ENCODE peak calls at places on chromosome 16, in nine cellular contexts. One of them, this sample, is unnamed.

GRCh38 chr16:22948058-22948602 is 134.2 kb downstream of the HS3ST2 start:
- DNase-seq in prostate gland: no peak
- DNase-seq in GM10248: peak; percentile 13
- DNase-seq in heart left ventricle: no peak
- DNase-seq in heart right ventricle: no peak
- DNase-seq in esophagus squamous epithelium: no peak
- DNase-seq in PC-9: no peak
- DNase-seq in WTC11: peak; percentile 36
- DNase-seq in upper lobe of right lung: no peak
- DNase-seq in this sample: no peak

GRCh38 chr16:76268824-76269223 is 8.4 kb upstream of the CNTNAP4 start:
- DNase-seq in upper lobe of right lung: no peak
- DNase-seq in PC-9: no peak
- DNase-seq in GM10248: no peak
- DNase-seq in prostate gland: no peak
- DNase-seq in WTC11: no peak
- DNase-seq in heart left ventricle: no peak
- DNase-seq in heart right ventricle: no peak
- DNase-seq in esophagus squamous epithelium: no peak
- DNase-seq in this sample: no peak

GRCh38 chr16:3879887-3880564 is 487 bp downstream of the CREBBP start:
- DNase-seq in GM10248: peak; percentile 81
- DNase-seq in esophagus squamous epithelium: no peak
- DNase-seq in heart right ventricle: peak; percentile 75
- DNase-seq in prostate gland: peak; percentile 69
- DNase-seq in heart left ventricle: peak; percentile 86
- DNase-seq in upper lobe of right lung: peak; percentile 90
- DNase-seq in WTC11: peak; percentile 59
- DNase-seq in PC-9: peak; percentile 67
- DNase-seq in this sample: peak; percentile 75

GRCh38 chr16:48613061-48613957 is 3.3 kb upstream of the N4BP1 start:
- DNase-seq in esophagus squamous epithelium: no peak
- DNase-seq in prostate gland: no peak
- DNase-seq in GM10248: peak; percentile 55
- DNase-seq in upper lobe of right lung: no peak
- DNase-seq in WTC11: no peak
- DNase-seq in heart right ventricle: no peak
- DNase-seq in heart left ventricle: no peak
- DNase-seq in PC-9: no peak
- DNase-seq in this sample: no peak

GRCh38 chr16:318628-319027 is 33.9 kb downstream of the AXIN1 start:
- DNase-seq in GM10248: no peak
- DNase-seq in heart left ventricle: no peak
- DNase-seq in WTC11: peak; percentile 82
- DNase-seq in upper lobe of right lung: no peak
- DNase-seq in prostate gland: no peak
- DNase-seq in heart right ventricle: no peak
- DNase-seq in PC-9: peak; percentile 25
- DNase-seq in esophagus squamous epithelium: no peak
- DNase-seq in this sample: no peak

GRCh38 chr16:84131118-84131517 is 13.9 kb downstream of the HSDL1 start:
- DNase-seq in prostate gland: no peak
- DNase-seq in WTC11: no peak
- DNase-seq in PC-9: no peak
- DNase-seq in upper lobe of right lung: no peak
- DNase-seq in esophagus squamous epithelium: no peak
- DNase-seq in heart left ventricle: no peak
- DNase-seq in GM10248: no peak
- DNase-seq in heart right ventricle: no peak
- DNase-seq in this sample: no peak

GRCh38 chr16:84340305-84341040 is 27.9 kb upstream of the ATP2C2 start:
- DNase-seq in PC-9: peak; percentile 72
- DNase-seq in esophagus squamous epithelium: no peak
- DNase-seq in heart right ventricle: no peak
- DNase-seq in GM10248: no peak
- DNase-seq in upper lobe of right lung: peak; percentile 88
- DNase-seq in prostate gland: peak; percentile 89
- DNase-seq in heart left ventricle: no peak
- DNase-seq in WTC11: no peak
- DNase-seq in this sample: no peak

GRCh38 chr16:74749291-74750055 is 25.1 kb downstream of the FA2H start:
- DNase-seq in prostate gland: no peak
- DNase-seq in esophagus squamous epithelium: no peak
- DNase-seq in WTC11: no peak
- DNase-seq in heart right ventricle: no peak
- DNase-seq in upper lobe of right lung: no peak
- DNase-seq in PC-9: no peak
- DNase-seq in heart left ventricle: no peak
- DNase-seq in GM10248: no peak
- DNase-seq in this sample: no peak

GRCh38 chr16:15894571-15895358 is 6.4 kb upstream of the CEP20 start:
- DNase-seq in upper lobe of right lung: no peak
- DNase-seq in heart right ventricle: no peak
- DNase-seq in heart left ventricle: no peak
- DNase-seq in PC-9: no peak
- DNase-seq in esophagus squamous epithelium: no peak
- DNase-seq in prostate gland: no peak
- DNase-seq in GM10248: no peak
- DNase-seq in WTC11: no peak
- DNase-seq in this sample: no peak

GRCh38 chr16:84765606-84766580 is 53.9 kb upstream of the CRISPLD2 start:
- DNase-seq in GM10248: no peak
- DNase-seq in heart left ventricle: no peak
- DNase-seq in WTC11: no peak
- DNase-seq in PC-9: no peak
- DNase-seq in heart right ventricle: no peak
- DNase-seq in prostate gland: no peak
- DNase-seq in esophagus squamous epithelium: no peak
- DNase-seq in upper lobe of right lung: no peak
- DNase-seq in this sample: no peak

GRCh38 chr16:27245276-27246231 is 23.0 kb downstream of the NSMCE1 start:
- DNase-seq in heart right ventricle: no peak
- DNase-seq in heart left ventricle: no peak
- DNase-seq in PC-9: no peak
- DNase-seq in GM10248: no peak
- DNase-seq in upper lobe of right lung: peak; percentile 58
- DNase-seq in esophagus squamous epithelium: no peak
- DNase-seq in prostate gland: no peak
- DNase-seq in WTC11: no peak
- DNase-seq in this sample: no peak

GRCh38 chr16:25692307-25692706 is 548 bp downstream of the HS3ST4 start:
- DNase-seq in upper lobe of right lung: no peak
- DNase-seq in GM10248: peak; percentile 21
- DNase-seq in prostate gland: no peak
- DNase-seq in heart left ventricle: no peak
- DNase-seq in WTC11: peak; percentile 33
- DNase-seq in heart right ventricle: no peak
- DNase-seq in esophagus squamous epithelium: no peak
- DNase-seq in PC-9: no peak
- DNase-seq in this sample: peak; percentile 65

GRCh38 chr16:85437161-85438052 is 175.7 kb upstream of the GSE1 start:
- DNase-seq in prostate gland: peak; percentile 83
- DNase-seq in esophagus squamous epithelium: no peak
- DNase-seq in upper lobe of right lung: no peak
- DNase-seq in heart left ventricle: no peak
- DNase-seq in heart right ventricle: no peak
- DNase-seq in PC-9: no peak
- DNase-seq in GM10248: no peak
- DNase-seq in WTC11: no peak
- DNase-seq in this sample: peak; percentile 64

GRCh38 chr16:11233727-11234376 is 22.2 kb downstream of the SOCS1 start:
- DNase-seq in PC-9: no peak
- DNase-seq in heart left ventricle: no peak
- DNase-seq in prostate gland: no peak
- DNase-seq in GM10248: no peak
- DNase-seq in WTC11: peak; percentile 40
- DNase-seq in heart right ventricle: no peak
- DNase-seq in esophagus squamous epithelium: no peak
- DNase-seq in upper lobe of right lung: no peak
- DNase-seq in this sample: no peak

GRCh38 chr16:27264151-27264550 is 4.4 kb downstream of the NSMCE1 start:
- DNase-seq in upper lobe of right lung: no peak
- DNase-seq in GM10248: no peak
- DNase-seq in esophagus squamous epithelium: no peak
- DNase-seq in prostate gland: no peak
- DNase-seq in heart left ventricle: no peak
- DNase-seq in PC-9: peak; percentile 76
- DNase-seq in heart right ventricle: no peak
- DNase-seq in WTC11: no peak
- DNase-seq in this sample: no peak

GRCh38 chr16:81251871-81252270 is 13.4 kb downstream of the BCO1 start:
- DNase-seq in esophagus squamous epithelium: no peak
- DNase-seq in GM10248: no peak
- DNase-seq in WTC11: no peak
- DNase-seq in heart right ventricle: no peak
- DNase-seq in PC-9: no peak
- DNase-seq in upper lobe of right lung: no peak
- DNase-seq in heart left ventricle: no peak
- DNase-seq in prostate gland: no peak
- DNase-seq in this sample: no peak

GRCh38 chr16:71648921-71649320 is 22.9 kb downstream of the MARVELD3 start:
- DNase-seq in prostate gland: no peak
- DNase-seq in esophagus squamous epithelium: no peak
- DNase-seq in upper lobe of right lung: no peak
- DNase-seq in WTC11: no peak
- DNase-seq in GM10248: no peak
- DNase-seq in heart right ventricle: no peak
- DNase-seq in PC-9: no peak
- DNase-seq in heart left ventricle: no peak
- DNase-seq in this sample: no peak

GRCh38 chr16:78416400-78416799 is 316.9 kb downstream of the WWOX start:
- DNase-seq in heart left ventricle: no peak
- DNase-seq in GM10248: no peak
- DNase-seq in WTC11: no peak
- DNase-seq in esophagus squamous epithelium: no peak
- DNase-seq in PC-9: no peak
- DNase-seq in upper lobe of right lung: no peak
- DNase-seq in heart right ventricle: no peak
- DNase-seq in prostate gland: no peak
- DNase-seq in this sample: no peak

GRCh38 chr16:6019490-6019991 is 921.9 kb upstream of the EEF2KMT start:
- DNase-seq in heart left ventricle: no peak
- DNase-seq in prostate gland: no peak
- DNase-seq in upper lobe of right lung: no peak
- DNase-seq in PC-9: no peak
- DNase-seq in esophagus squamous epithelium: no peak
- DNase-seq in GM10248: no peak
- DNase-seq in WTC11: no peak
- DNase-seq in heart right ventricle: no peak
- DNase-seq in this sample: no peak

GRCh38 chr16:72805486-72805885 is 242.4 kb downstream of the ZFHX3 start:
- DNase-seq in heart left ventricle: no peak
- DNase-seq in heart right ventricle: no peak
- DNase-seq in upper lobe of right lung: no peak
- DNase-seq in prostate gland: no peak
- DNase-seq in PC-9: no peak
- DNase-seq in WTC11: no peak
- DNase-seq in esophagus squamous epithelium: no peak
- DNase-seq in GM10248: no peak
- DNase-seq in this sample: no peak

GRCh38 chr16:30609928-30610839 is at the start of gene ZNF689:
- DNase-seq in GM10248: peak; percentile 97
- DNase-seq in heart right ventricle: peak; percentile 96
- DNase-seq in heart left ventricle: peak; percentile 93
- DNase-seq in WTC11: peak; percentile 96
- DNase-seq in PC-9: peak; percentile 98
- DNase-seq in prostate gland: peak; percentile 95
- DNase-seq in esophagus squamous epithelium: peak; percentile 49
- DNase-seq in upper lobe of right lung: peak; percentile 92
- DNase-seq in this sample: peak; percentile 94
- TF ChIP-seq CTCF in GM10248: no peak
- TF ChIP-seq CTCF in heart right ventricle: no peak
- TF ChIP-seq CTCF in heart left ventricle: no peak
- TF ChIP-seq CTCF in WTC11: no peak
- TF ChIP-seq CTCF in PC-9: no peak
- TF ChIP-seq CTCF in prostate gland: no peak
- TF ChIP-seq CTCF in esophagus squamous epithelium: no peak
- TF ChIP-seq CTCF in upper lobe of right lung: no peak
- TF ChIP-seq CTCF in this sample: no peak

DNA sequence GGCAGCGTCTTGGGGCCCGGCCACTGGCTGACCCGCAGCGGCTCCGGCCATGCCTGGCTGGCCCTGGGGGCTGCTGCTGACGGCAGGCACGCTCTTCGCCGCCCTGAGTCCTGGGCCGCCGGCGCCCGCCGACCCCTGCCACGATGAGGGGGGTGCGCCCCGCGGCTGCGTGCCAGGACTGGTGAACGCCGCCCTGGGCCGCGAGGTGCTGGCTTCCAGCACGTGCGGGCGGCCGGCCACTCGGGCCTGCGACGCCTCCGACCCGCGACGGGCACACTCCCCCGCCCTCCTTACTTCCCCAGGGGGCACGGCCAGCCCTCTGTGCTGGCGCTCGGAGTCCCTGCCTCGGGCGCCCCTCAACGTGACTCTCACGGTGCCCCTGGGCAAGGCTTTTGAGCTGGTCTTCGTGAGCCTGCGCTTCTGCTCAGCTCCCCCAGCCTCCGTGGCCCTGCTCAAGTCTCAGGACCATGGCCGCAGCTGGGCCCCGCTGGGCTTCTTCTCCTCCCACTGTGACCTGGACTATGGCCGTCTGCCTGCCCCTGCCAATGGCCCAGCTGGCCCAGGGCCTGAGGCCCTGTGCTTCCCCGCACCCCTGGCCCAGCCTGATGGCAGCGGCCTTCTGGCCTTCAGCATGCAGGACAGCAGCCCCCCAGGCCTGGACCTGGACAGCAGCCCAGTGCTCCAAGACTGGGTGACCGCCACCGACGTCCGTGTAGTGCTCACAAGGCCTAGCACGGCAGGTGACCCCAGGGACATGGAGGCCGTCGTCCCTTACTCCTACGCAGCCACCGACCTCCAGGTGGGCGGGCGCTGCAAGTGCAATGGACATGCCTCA is 773 bp downstream of the NTN3 start:
- DNase-seq in prostate gland: no peak
- DNase-seq in WTC11: no peak
- DNase-seq in GM10248: no peak
- DNase-seq in esophagus squamous epithelium: no peak
- DNase-seq in heart left ventricle: no peak
- DNase-seq in upper lobe of right lung: no peak
- DNase-seq in heart right ventricle: no peak
- DNase-seq in PC-9: no peak
- DNase-seq in this sample: no peak
- TF ChIP-seq CTCF in prostate gland: no peak
- TF ChIP-seq CTCF in WTC11: no peak
- TF ChIP-seq CTCF in GM10248: no peak
- TF ChIP-seq CTCF in esophagus squamous epithelium: no peak
- TF ChIP-seq CTCF in heart left ventricle: no peak
- TF ChIP-seq CTCF in upper lobe of right lung: no peak
- TF ChIP-seq CTCF in heart right ventricle: no peak
- TF ChIP-seq CTCF in PC-9: no peak
- TF ChIP-seq CTCF in this sample: no peak

GRCh38 chr16:88618182-88618955 is 20.0 kb upstream of the IL17C start:
- DNase-seq in heart right ventricle: no peak
- DNase-seq in prostate gland: no peak
- DNase-seq in PC-9: no peak
- DNase-seq in esophagus squamous epithelium: no peak
- DNase-seq in heart left ventricle: no peak
- DNase-seq in upper lobe of right lung: no peak
- DNase-seq in WTC11: no peak
- DNase-seq in GM10248: no peak
- DNase-seq in this sample: no peak
- TF ChIP-seq CTCF in heart right ventricle: no peak
- TF ChIP-seq CTCF in prostate gland: no peak
- TF ChIP-seq CTCF in PC-9: no peak
- TF ChIP-seq CTCF in esophagus squamous epithelium: no peak
- TF ChIP-seq CTCF in heart left ventricle: no peak
- TF ChIP-seq CTCF in upper lobe of right lung: no peak
- TF ChIP-seq CTCF in WTC11: no peak
- TF ChIP-seq CTCF in GM10248: no peak
- TF ChIP-seq CTCF in this sample: no peak

GRCh38 chr16:29862383-29862883 is 593 bp downstream of the CDIPT start:
- DNase-seq in GM10248: no peak
- DNase-seq in upper lobe of right lung: no peak
- DNase-seq in heart right ventricle: no peak
- DNase-seq in heart left ventricle: no peak
- DNase-seq in WTC11: no peak
- DNase-seq in PC-9: peak; percentile 48
- DNase-seq in esophagus squamous epithelium: no peak
- DNase-seq in prostate gland: peak; percentile 39
- DNase-seq in this sample: no peak
- TF ChIP-seq CTCF in GM10248: peak; percentile 15
- TF ChIP-seq CTCF in upper lobe of right lung: no peak
- TF ChIP-seq CTCF in heart right ventricle: no peak
- TF ChIP-seq CTCF in heart left ventricle: no peak
- TF ChIP-seq CTCF in WTC11: no peak
- TF ChIP-seq CTCF in PC-9: peak; percentile 44
- TF ChIP-seq CTCF in esophagus squamous epithelium: no peak
- TF ChIP-seq CTCF in prostate gland: no peak
- TF ChIP-seq CTCF in this sample: no peak

This sample was measured in pancreas.